ENCODE peak calls at places on chromosomes 11 and 22, in five cellular contexts. U is NCI-H1417, V is NCI-H774, H is hepatocyte, S is NCI-H1092 treated with DMSO at 0.1 percent for 48 hours. E is an unnamed sample.

GRCh38 chr22:33577862-33578411 is 342.3 kb downstream of the LARGE1 start:
- DNase-seq in U (no peak), H (peak; percentile 65), S (no peak), V (no peak), E (no peak)

GRCh38 chr11:3107608-3108182 is 50.5 kb upstream of the CARS1 start:
- DNase-seq in V (no peak), H (no peak), U (no peak), S (no peak), E (no peak)

GRCh38 chr11:120547871-120548681 is 36.5 kb downstream of the GRIK4 start:
- DNase-seq in U (peak; percentile 77), S (peak; percentile 90), V (peak; percentile 22), H (peak; percentile 90), E (peak; percentile 77)

GRCh38 chr11:78228467-78228866 is 39.7 kb downstream of the USP35 start:
- DNase-seq in S (peak; percentile 80), V (peak; percentile 74), H (peak; percentile 74), U (peak; percentile 74), E (peak; percentile 54)

GRCh38 chr22:35638408-35638807 is 9.8 kb upstream of the APOL6 start:
- DNase-seq in U (no peak), V (no peak), S (no peak), H (peak; percentile 55), E (no peak)

GRCh38 chr11:59901306-59901705 is 22.7 kb downstream of the OOSP3 start:
- DNase-seq in U (no peak), S (no peak), V (no peak), H (peak; percentile 12), E (no peak)

GRCh38 chr11:45109400-45109799 is 37.0 kb upstream of the PRDM11 start:
- DNase-seq in H (no peak), V (no peak), U (no peak), S (no peak), E (no peak)

GRCh38 chr11:33819278-33819677 is 45.0 kb upstream of the FBXO3 start:
- DNase-seq in S (no peak), H (no peak), V (no peak), U (no peak), E (no peak)

GRCh38 chr11:63552921-63553320 is 10.3 kb downstream of the PLAAT2 start:
- DNase-seq in U (no peak), S (no peak), H (no peak), V (no peak), E (no peak)

GRCh38 chr22:45807156-45807915 is 135.7 kb downstream of the ATXN10 start:
- DNase-seq in S (no peak), V (no peak), H (no peak), U (no peak), E (no peak)

GRCh38 chr22:36221799-36222751 is 17.3 kb downstream of the APOL2 start:
- DNase-seq in V (no peak), S (peak; percentile 32), H (peak; percentile 84), U (peak; percentile 8), E (no peak)

GRCh38 chr11:129258205-129258604 is 66.1 kb upstream of the ARHGAP32 start:
- DNase-seq in V (no peak), S (no peak), H (no peak), U (no peak), E (no peak)

GRCh38 chr22:48039326-48039725 is 1276.9 kb downstream of the TBC1D22A start:
- DNase-seq in S (no peak), V (no peak), U (no peak), H (no peak), E (no peak)

GRCh38 chr11:91265946-91266345 is 958.7 kb upstream of the FAT3 start:
- DNase-seq in H (no peak), U (no peak), S (no peak), V (no peak), E (no peak)

GRCh38 chr11:73249858-73250773 is 22.0 kb upstream of the P2RY6 start:
- DNase-seq in S (no peak), H (no peak), U (peak; percentile 10), V (no peak), E (no peak)

GRCh38 chr11:91795139-91795887 is 429.3 kb upstream of the FAT3 start:
- DNase-seq in H (no peak), V (no peak), S (no peak), U (no peak), E (no peak)

GRCh38 chr11:82775736-82776346 is 42.2 kb upstream of the FAM181B start:
- DNase-seq in S (no peak), V (no peak), U (peak; percentile 3), H (peak; percentile 30), E (no peak)

GRCh38 chr11:95975343-95975742 is 51.4 kb upstream of the MTMR2 start:
- DNase-seq in V (no peak), U (no peak), S (no peak), H (no peak), E (no peak)

GRCh38 chr11:78798567-78799170 is 224.0 kb upstream of the NARS2 start:
- DNase-seq in U (peak; percentile 51), V (no peak), H (peak; percentile 80), S (peak; percentile 49), E (peak; percentile 33)